ENCODE peak calls at places on chromosome 3, in nine cellular contexts. V is IMR-90, G is ovary, L is suprapubic skin, K is adrenal gland, Z is body of pancreas, U is tibial nerve, Q is A549, R is esophagus muscularis mucosa. T is an unnamed sample. For H3K4me1, the result is how much of the 10 kb centered on the place peaks cover.

GRCh38 chr3:132008841-132009638 is 25.8 kb downstream of the CPNE4 start:
- DNase-seq in V (no peak), G (no peak), L (no peak), K (no peak), Z (no peak), U (no peak), Q (no peak), R (no peak), T (no peak)

GRCh38 chr3:81242871-81243270 is 518.6 kb downstream of the GBE1 start:
- DNase-seq in V (peak), G (no peak), L (no peak), K (no peak), Z (no peak), U (no peak), Q (peak), R (no peak), T (no peak)

GRCh38 chr3:146558811-146559210 is 14.4 kb upstream of the PLSCR1 start:
- DNase-seq in V (no peak), G (no peak), L (no peak), K (no peak), Z (no peak), U (no peak), Q (no peak), R (no peak), T (no peak)

GRCh38 chr3:186534113-186534669 is 10.0 kb downstream of the CRYGS start:
- DNase-seq in V (no peak), G (no peak), L (no peak), K (no peak), Z (peak), U (no peak), Q (no peak), R (no peak), T (no peak)

GRCh38 chr3:10419637-10420232 is 85.7 kb downstream of the ATP2B2 start:
- DNase-seq in V (peak), G (no peak), L (no peak), K (no peak), Z (no peak), U (no peak), Q (no peak), R (no peak), T (no peak)

GRCh38 chr3:55164191-55164590 is 236.3 kb upstream of the LRTM1 start:
- DNase-seq in V (no peak), G (no peak), L (no peak), K (no peak), Z (peak), U (no peak), Q (no peak), R (no peak), T (no peak)

GRCh38 chr3:53109190-53109589 is 21.0 kb downstream of the RFT1 start:
- DNase-seq in V (peak), G (no peak), L (no peak), K (no peak), Z (no peak), U (no peak), Q (no peak), R (no peak), T (no peak)

GRCh38 chr3:117238805-117239204 is 529.2 kb downstream of the TUSC7 start:
- DNase-seq in V (no peak), G (no peak), L (no peak), K (no peak), Z (no peak), U (no peak), Q (no peak), R (no peak), T (no peak)

GRCh38 chr3:66602237-66602636 is 101.4 kb upstream of the LRIG1 start:
- DNase-seq in V (peak), G (no peak), L (no peak), K (no peak), Z (no peak), U (no peak), Q (no peak), R (no peak), T (no peak)

GRCh38 chr3:193068365-193068764 is 150.7 kb upstream of the MB21D2 start:
- DNase-seq in V (no peak), G (no peak), L (no peak), K (no peak), Z (no peak), U (no peak), Q (no peak), R (no peak), T (no peak)

GRCh38 chr3:116140100-116140689 is 305.1 kb downstream of the LSAMP start:
- DNase-seq in V (peak), G (no peak), L (no peak), K (no peak), Z (no peak), U (no peak), Q (peak), R (no peak), T (no peak)

GRCh38 chr3:50100956-50101845 is 12.5 kb downstream of the RBM5 start:
- DNase-seq in V (peak), G (no peak), L (no peak), K (no peak), Z (no peak), U (no peak), Q (no peak), R (no peak), T (no peak)

GRCh38 chr3:10189557-10190374 is 25.0 kb downstream of the IRAK2 start:
- DNase-seq in V (peak), G (peak), L (peak), K (peak), Z (peak), U (peak), Q (peak), R (peak), T (peak)

GRCh38 chr3:180265551-180265950 is 228.8 kb upstream of the PEX5L start:
- DNase-seq in V (peak), G (no peak), L (no peak), K (no peak), Z (no peak), U (no peak), Q (no peak), R (no peak), T (no peak)

GRCh38 chr3:127684871-127685707 is 12.3 kb downstream of the ABTB1 start:
- DNase-seq in V (no peak), G (peak), L (peak), K (peak), Z (no peak), U (no peak), Q (no peak), R (no peak), T (peak)

GRCh38 chr3:32502089-32502943 is at the start of gene CMTM6:
- DNase-seq in V (peak), G (peak), L (peak), K (peak), Z (peak), U (peak), Q (peak), R (peak), T (peak)

GRCh38 chr3:174270841-174271240 is 588.3 kb upstream of the NAALADL2 start:
- DNase-seq in V (peak), G (no peak), L (no peak), K (no peak), Z (no peak), U (no peak), Q (no peak), R (no peak), T (no peak)

GRCh38 chr3:58471025-58471887 is 20.6 kb upstream of the KCTD6 start:
- DNase-seq in V (peak), G (no peak), L (no peak), K (peak), Z (peak), U (no peak), Q (peak), R (no peak), T (no peak)

GRCh38 chr3:32337501-32337900 is 54.2 kb upstream of the CMTM7 start:
- DNase-seq in V (no peak), G (no peak), L (no peak), K (peak), Z (no peak), U (no peak), Q (no peak), R (no peak), T (no peak)

GRCh38 chr3:36477655-36478054 is 97.4 kb downstream of the STAC start:
- DNase-seq in V (no peak), G (no peak), L (no peak), K (no peak), Z (no peak), U (no peak), Q (no peak), R (no peak), T (no peak)

GRCh38 chr3:105719791-105720190 is 149.0 kb downstream of the CBLB start:
- DNase-seq in V (no peak), G (no peak), L (no peak), K (no peak), Z (no peak), U (no peak), Q (no peak), R (no peak), T (no peak)

GRCh38 chr3:50201573-50202315 is 3.3 kb upstream of the SLC38A3 start:
- DNase-seq in V (no peak), G (no peak), L (no peak), K (no peak), Z (peak), U (no peak), Q (no peak), R (no peak), T (no peak)

GRCh38 chr3:99950921-99951320 is 133.3 kb downstream of the CMSS1 start:
- DNase-seq in V (no peak), G (no peak), L (no peak), K (no peak), Z (no peak), U (no peak), Q (no peak), R (no peak), T (no peak)

GRCh38 chr3:27570421-27571106 is 86.4 kb upstream of the SLC4A7 start:
- DNase-seq in V (no peak), G (no peak), L (no peak), K (no peak), Z (no peak), U (no peak), Q (no peak), R (no peak), T (no peak)

GRCh38 chr3:194308635-194309213 is 42.4 kb downstream of the CPN2 start:
- DNase-seq in V (no peak), G (no peak), L (peak), K (no peak), Z (no peak), U (no peak), Q (no peak), R (no peak), T (no peak)

GRCh38 chr3:50654196-50654595 is 20.5 kb upstream of the DOCK3 start:
- DNase-seq in V (no peak), G (no peak), L (no peak), K (no peak), Z (no peak), U (no peak), Q (no peak), R (no peak), T (no peak)

GRCh38 chr3:150639262-150639661 is 36.1 kb downstream of the SELENOT start:
- DNase-seq in V (peak), G (no peak), L (no peak), K (no peak), Z (no peak), U (no peak), Q (no peak), R (no peak), T (no peak)

GRCh38 chr3:151382671-151383070 is 1.9 kb downstream of the P2RY12 start:
- DNase-seq in V (no peak), G (no peak), L (no peak), K (no peak), Z (no peak), U (no peak), Q (no peak), R (no peak), T (no peak)

GRCh38 chr3:62188547-62189375 is 184.6 kb downstream of the FEZF2 start:
- DNase-seq in V (peak), G (peak), L (peak), K (peak), Z (peak), U (peak), Q (peak), R (no peak), T (peak)

GRCh38 chr3:152296990-152297389 is 28.3 kb downstream of the MBNL1 start:
- DNase-seq in V (no peak), G (no peak), L (no peak), K (no peak), Z (no peak), U (no peak), Q (no peak), R (no peak), T (no peak)

GRCh38 chr3:111303760-111304159 is 232.1 kb downstream of the NECTIN3 start:
- DNase-seq in V (peak), G (no peak), L (no peak), K (no peak), Z (no peak), U (no peak), Q (no peak), R (no peak), T (no peak)

GRCh38 chr3:105647047-105647446 is 221.8 kb downstream of the CBLB start:
- DNase-seq in V (peak), G (no peak), L (no peak), K (peak), Z (peak), U (no peak), Q (peak), R (no peak), T (no peak)

DNA sequence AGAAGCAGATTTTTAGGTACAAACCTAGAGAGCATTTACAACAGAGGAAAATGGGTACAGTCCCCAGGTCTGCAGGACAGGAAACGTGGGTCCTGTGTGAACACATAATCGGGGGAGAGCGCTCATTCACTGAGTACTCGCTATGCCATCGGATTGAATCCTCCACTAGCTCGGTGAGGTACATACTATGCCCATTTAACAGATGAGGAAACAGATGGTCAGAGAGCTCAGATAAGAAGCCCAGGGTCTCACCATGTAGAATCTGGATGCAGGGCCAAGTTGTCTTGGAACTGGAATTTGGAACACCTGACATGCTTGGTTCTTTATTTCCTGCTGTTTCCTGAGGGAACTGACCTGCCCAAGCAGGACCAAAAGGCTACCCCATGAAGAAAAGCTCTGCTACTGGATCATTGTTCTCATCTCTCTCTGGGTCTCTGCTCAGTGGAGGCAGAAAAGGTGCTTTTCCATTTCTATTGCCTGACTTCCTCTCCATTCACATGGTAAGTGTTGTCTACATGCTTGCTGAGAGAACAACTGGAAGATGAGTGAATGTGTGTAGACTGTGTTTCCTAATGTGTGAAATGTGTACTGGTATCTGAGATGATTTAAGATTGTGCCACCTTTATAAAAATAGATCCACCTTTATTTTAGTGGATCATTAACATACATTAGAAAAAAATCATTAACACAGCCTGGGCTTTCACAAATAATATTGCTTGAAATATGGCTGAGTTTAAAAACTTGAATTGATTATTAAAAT is 89.1 kb downstream of the TGFBR2 start:
- DNase-seq in V (no peak), G (no peak), L (no peak), K (no peak), Z (no peak), U (no peak), Q (no peak), R (no peak), T (no peak)
- TF ChIP-seq POLR2A in V (no peak), G (no peak), L (no peak), K (no peak), Z (no peak), U (no peak), Q (no peak), R (no peak), T (no peak)

GRCh38 chr3:71028802-71029201 is 554.7 kb downstream of the FOXP1 start:
- DNase-seq in V (no peak), G (no peak), L (no peak), K (no peak), Z (no peak), U (no peak), Q (no peak), R (peak), T (no peak)

GRCh38 chr3:71029770-71030169 is 553.8 kb downstream of the FOXP1 start:
- DNase-seq in V (no peak), G (no peak), L (no peak), K (no peak), Z (no peak), U (no peak), Q (no peak), R (no peak), T (no peak)

GRCh38 chr3:71031914-71032521 is 551.5 kb downstream of the FOXP1 start:
- DNase-seq in V (no peak), G (no peak), L (peak), K (no peak), Z (no peak), U (no peak), Q (no peak), R (peak), T (no peak)

GRCh38 chr3:71031151-71031550 is 552.4 kb downstream of the FOXP1 start:
- DNase-seq in V (no peak), G (no peak), L (no peak), K (no peak), Z (no peak), U (no peak), Q (peak), R (no peak), T (no peak)

GRCh38 chr3:71030748-71031147 is 552.8 kb downstream of the FOXP1 start:
- DNase-seq in V (no peak), G (no peak), L (no peak), K (no peak), Z (no peak), U (no peak), Q (no peak), R (no peak), T (no peak)
- H3K4me1 ChIP-seq in V (under half), G (under half), L (under half), K (under half), Z (under half), U (under half), Q (under half), R (half or more), T (under half)

DNA sequence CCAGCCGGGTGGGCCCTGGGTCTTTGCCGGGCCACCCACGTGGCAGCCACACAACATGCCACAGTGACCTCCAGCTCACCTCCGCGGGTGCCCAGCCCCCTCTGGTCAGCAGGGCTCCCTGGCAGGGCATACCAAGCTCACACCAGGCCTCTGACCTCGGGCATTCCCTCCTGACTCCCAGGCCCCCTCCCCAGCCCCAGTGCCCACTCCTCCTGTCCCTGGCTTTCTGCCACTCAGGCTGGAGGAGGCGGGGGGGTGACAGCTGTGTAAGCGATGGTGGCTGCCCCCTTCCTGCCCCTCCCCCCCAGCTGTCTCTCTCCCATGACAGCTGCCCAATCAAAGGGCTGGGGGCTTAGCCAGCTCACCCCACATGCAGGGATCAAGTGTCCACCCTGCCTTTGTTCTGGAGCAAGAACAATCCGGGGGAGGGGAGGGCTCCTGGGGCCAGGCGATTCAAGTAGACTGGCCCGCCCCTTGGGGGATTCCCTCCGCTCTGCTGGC is 3.3 kb downstream of the PCBP4 start:
- DNase-seq in V (no peak), G (no peak), L (no peak), K (no peak), Z (no peak), U (no peak), Q (no peak), R (no peak), T (no peak)
- TF ChIP-seq POLR2A in V (no peak), G (no peak), L (no peak), K (no peak), Z (no peak), U (no peak), Q (no peak), R (no peak), T (no peak)

GRCh38 chr3:157127831-157128767 is 31.8 kb downstream of the CCNL1 start:
- DNase-seq in V (peak), G (peak), L (no peak), K (peak), Z (peak), U (no peak), Q (peak), R (peak), T (peak)

GRCh38 chr3:157129782-157130137 is 30.2 kb downstream of the CCNL1 start:
- DNase-seq in V (no peak), G (no peak), L (no peak), K (no peak), Z (peak), U (no peak), Q (no peak), R (no peak), T (peak)

GRCh38 chr3:157127268-157127667 is 32.7 kb downstream of the CCNL1 start:
- DNase-seq in V (peak), G (no peak), L (no peak), K (no peak), Z (no peak), U (no peak), Q (no peak), R (peak), T (no peak)

GRCh38 chr3:157130138-157130880 is 29.6 kb downstream of the CCNL1 start:
- DNase-seq in V (peak), G (peak), L (peak), K (no peak), Z (peak), U (peak), Q (peak), R (no peak), T (peak)

DNA sequence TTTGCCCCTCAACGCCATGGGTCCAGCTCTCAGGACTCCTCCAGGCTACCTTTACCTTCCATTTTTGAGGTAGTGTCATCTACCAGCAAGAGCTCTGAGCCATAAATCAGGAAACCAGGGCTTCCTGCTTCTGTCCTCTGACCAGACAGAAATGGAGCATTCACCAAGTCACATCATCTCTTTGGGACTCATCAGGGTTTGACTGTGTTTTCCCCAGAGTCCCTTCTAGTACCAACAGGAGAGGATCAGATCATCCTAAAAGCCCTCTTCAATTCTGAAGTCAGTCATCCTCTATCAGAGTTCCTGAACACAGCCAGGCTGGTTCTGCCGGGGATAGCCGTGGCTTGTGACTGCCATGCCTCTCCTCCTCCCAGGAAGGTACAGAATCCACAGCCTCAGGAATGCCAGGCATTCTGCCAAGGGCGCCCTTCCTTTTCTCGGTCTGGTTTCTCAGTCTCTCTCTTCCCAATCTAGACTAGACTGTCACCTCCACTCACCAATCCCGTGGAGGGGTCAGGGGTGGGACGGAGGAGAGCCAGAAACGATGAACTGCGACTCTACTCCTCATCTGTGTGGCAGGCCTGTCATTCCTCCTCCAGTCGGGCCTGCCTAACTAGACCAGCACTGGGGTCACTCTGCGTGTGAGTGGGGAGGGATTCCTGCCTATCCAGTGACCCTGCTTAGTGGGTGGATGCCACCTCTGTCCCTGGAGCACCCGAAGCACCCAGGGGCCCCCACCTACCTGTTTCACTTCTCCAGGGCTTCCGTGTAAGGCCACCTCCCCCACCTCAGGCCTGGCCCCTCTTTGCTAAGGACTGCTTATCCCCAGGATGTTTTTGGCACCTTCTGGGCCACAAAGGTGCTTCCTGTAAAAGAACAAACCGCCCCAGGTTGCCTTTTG is 30.9 kb downstream of the CCNL1 start:
- DNase-seq in V (peak), G (peak), L (no peak), K (peak), Z (peak), U (no peak), Q (peak), R (peak), T (peak)
- H3K4me1 ChIP-seq in V (under half), G (under half), L (under half), K (under half), Z (half or more), U (half or more), Q (half or more), R (under half), T (under half)

T was measured in uterus.